ENCODE peak calls at places on chromosome 3, in ten cellular contexts. F is Calu3, X is astrocyte, D is lower lobe of right lung, R is IMR-90, C is BE2C, E is GM06990, I is pancreas, Y is dorsolateral prefrontal cortex, G is HFFc6. T is an unnamed sample.

GRCh38 chr3:123081718-123082369 is 15.0 kb downstream of the PDIA5 start:
- DNase-seq in F (no peak), X (no peak), D (no peak), R (no peak), C (peak), E (no peak), I (no peak), Y (peak), G (no peak), T (no peak)

GRCh38 chr3:177220136-177220974 is 23.1 kb upstream of the TBL1XR1 start:
- DNase-seq in F (no peak), X (peak), D (no peak), R (peak), C (no peak), E (no peak), I (no peak), Y (no peak), G (no peak), T (no peak)

GRCh38 chr3:111803123-111803593 is 55.9 kb upstream of the PHLDB2 start:
- DNase-seq in F (peak), X (peak), D (peak), R (peak), C (no peak), E (no peak), I (no peak), Y (no peak), G (peak), T (no peak)

GRCh38 chr3:128689060-128689459 is 36.9 kb upstream of the RAB7A start:
- DNase-seq in F (no peak), X (no peak), D (no peak), R (no peak), C (no peak), E (no peak), I (no peak), Y (no peak), G (no peak), T (no peak)

GRCh38 chr3:192219926-192220325 is 507.4 kb downstream of the FGF12 start:
- DNase-seq in F (no peak), X (no peak), D (no peak), R (no peak), C (no peak), E (no peak), I (no peak), Y (no peak), G (no peak), T (no peak)

GRCh38 chr3:65436580-65436979 is 602.1 kb downstream of the MAGI1 start:
- DNase-seq in F (peak), X (no peak), D (no peak), R (no peak), C (peak), E (no peak), I (no peak), Y (no peak), G (no peak), T (no peak)

GRCh38 chr3:29144807-29145206 is 136.1 kb upstream of the RBMS3 start:
- DNase-seq in F (no peak), X (peak), D (no peak), R (peak), C (peak), E (no peak), I (no peak), Y (no peak), G (peak), T (no peak)

GRCh38 chr3:66450389-66451022 is 50.3 kb downstream of the LRIG1 start:
- DNase-seq in F (no peak), X (peak), D (no peak), R (peak), C (no peak), E (no peak), I (peak), Y (no peak), G (peak), T (no peak)

GRCh38 chr3:8482960-8483665 is 18.5 kb upstream of the LMCD1 start:
- DNase-seq in F (peak), X (peak), D (peak), R (peak), C (no peak), E (no peak), I (peak), Y (peak), G (peak), T (no peak)

GRCh38 chr3:47283596-47284364 is 1.0 kb downstream of the KLHL18 start:
- DNase-seq in F (peak), X (no peak), D (no peak), R (no peak), C (peak), E (peak), I (peak), Y (no peak), G (no peak), T (no peak)

GRCh38 chr3:48155122-48155521 is 33.1 kb downstream of the CDC25A start:
- DNase-seq in F (peak), X (peak), D (no peak), R (peak), C (no peak), E (no peak), I (no peak), Y (no peak), G (peak), T (no peak)

GRCh38 chr3:102736288-102736960 is 301.6 kb downstream of the ZPLD1 start:
- DNase-seq in F (no peak), X (no peak), D (no peak), R (no peak), C (no peak), E (no peak), I (no peak), Y (no peak), G (no peak), T (no peak)

GRCh38 chr3:81425198-81425868 is 336.1 kb downstream of the GBE1 start:
- DNase-seq in F (no peak), X (peak), D (no peak), R (peak), C (no peak), E (no peak), I (no peak), Y (no peak), G (peak), T (no peak)

GRCh38 chr3:99084825-99085224 is 183.3 kb upstream of the DCBLD2 start:
- DNase-seq in F (no peak), X (peak), D (no peak), R (no peak), C (no peak), E (no peak), I (no peak), Y (no peak), G (peak), T (no peak)

GRCh38 chr3:148992027-148992634 is 791 bp downstream of the GYG1 start:
- DNase-seq in F (peak), X (no peak), D (peak), R (no peak), C (peak), E (peak), I (peak), Y (peak), G (peak), T (peak)

GRCh38 chr3:4601926-4602325 is 108.8 kb downstream of the ITPR1 start:
- DNase-seq in F (no peak), X (no peak), D (no peak), R (no peak), C (no peak), E (no peak), I (no peak), Y (no peak), G (no peak), T (no peak)

GRCh38 chr3:42235532-42235931 is 30.5 kb downstream of the CCK start:
- DNase-seq in F (no peak), X (no peak), D (no peak), R (no peak), C (no peak), E (no peak), I (no peak), Y (no peak), G (no peak), T (no peak)

GRCh38 chr3:98514948-98515347 is 7.8 kb downstream of the CLDND1 start:
- DNase-seq in F (no peak), X (no peak), D (no peak), R (no peak), C (no peak), E (no peak), I (no peak), Y (no peak), G (no peak), T (no peak)

GRCh38 chr3:156381253-156381652 is 173.7 kb downstream of the SSR3 start:
- DNase-seq in F (no peak), X (no peak), D (no peak), R (no peak), C (no peak), E (no peak), I (no peak), Y (no peak), G (no peak), T (no peak)

GRCh38 chr3:36904641-36905040 is 40.2 kb downstream of the TRANK1 start:
- DNase-seq in F (peak), X (no peak), D (no peak), R (peak), C (peak), E (no peak), I (no peak), Y (no peak), G (peak), T (no peak)

GRCh38 chr3:197854596-197855343 is 63.7 kb downstream of the LRCH3 start:
- DNase-seq in F (no peak), X (peak), D (no peak), R (peak), C (no peak), E (no peak), I (no peak), Y (no peak), G (peak), T (no peak)

GRCh38 chr3:13022348-13023250 is 50.6 kb downstream of the IQSEC1 start:
- DNase-seq in F (peak), X (peak), D (peak), R (peak), C (peak), E (peak), I (peak), Y (peak), G (peak), T (peak)

GRCh38 chr3:179651687-179652466 is 963 bp upstream of the USP13 start:
- DNase-seq in F (no peak), X (no peak), D (no peak), R (no peak), C (no peak), E (no peak), I (no peak), Y (no peak), G (no peak), T (no peak)

GRCh38 chr3:72995337-72995736 is 1.3 kb upstream of the PPP4R2 start:
- DNase-seq in F (no peak), X (no peak), D (no peak), R (no peak), C (no peak), E (no peak), I (peak), Y (no peak), G (no peak), T (no peak)

GRCh38 chr3:141865101-141865500 is 11.3 kb upstream of the ATP1B3 start:
- DNase-seq in F (no peak), X (no peak), D (no peak), R (no peak), C (no peak), E (no peak), I (no peak), Y (no peak), G (no peak), T (no peak)

GRCh38 chr3:38519651-38520050 is 23.5 kb downstream of the EXOG start:
- DNase-seq in F (no peak), X (no peak), D (no peak), R (no peak), C (no peak), E (no peak), I (no peak), Y (no peak), G (no peak), T (no peak)
- TF ChIP-seq CTCF in F (no peak), X (no peak), D (no peak), R (no peak), C (no peak), E (no peak), I (no peak), Y (no peak), G (no peak), T (no peak)

GRCh38 chr3:634511-634910 is 437.9 kb downstream of the CHL1 start:
- DNase-seq in F (no peak), X (no peak), D (no peak), R (no peak), C (no peak), E (no peak), I (no peak), Y (no peak), G (no peak), T (no peak)
- TF ChIP-seq CTCF in F (no peak), X (no peak), D (no peak), R (no peak), C (no peak), E (no peak), I (no peak), Y (no peak), G (no peak), T (no peak)

DNA sequence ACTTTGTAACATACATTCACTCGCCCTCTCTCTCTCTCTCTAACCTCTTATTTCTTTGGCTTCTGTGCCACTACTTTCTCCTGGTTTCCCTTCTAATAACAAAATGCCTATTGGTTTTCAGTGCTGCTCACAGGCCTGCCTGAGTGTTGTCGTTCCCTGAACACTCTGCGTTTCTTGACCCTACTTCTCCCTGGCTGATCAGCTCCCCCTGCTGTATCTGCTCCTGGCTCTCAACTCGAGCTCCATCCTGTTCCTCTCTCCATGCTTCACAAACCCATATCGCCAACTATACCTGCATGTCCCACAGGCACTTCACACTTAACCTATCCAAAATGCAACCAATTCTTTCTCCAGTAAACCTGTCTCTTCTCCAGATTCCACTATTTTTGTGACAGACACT is 111.4 kb downstream of the OPA1 start:
- DNase-seq in F (no peak), X (no peak), D (no peak), R (no peak), C (no peak), E (no peak), I (no peak), Y (no peak), G (no peak), T (no peak)
- TF ChIP-seq CTCF in F (no peak), X (no peak), D (no peak), R (no peak), C (peak), E (no peak), I (no peak), Y (no peak), G (no peak), T (no peak)

DNA sequence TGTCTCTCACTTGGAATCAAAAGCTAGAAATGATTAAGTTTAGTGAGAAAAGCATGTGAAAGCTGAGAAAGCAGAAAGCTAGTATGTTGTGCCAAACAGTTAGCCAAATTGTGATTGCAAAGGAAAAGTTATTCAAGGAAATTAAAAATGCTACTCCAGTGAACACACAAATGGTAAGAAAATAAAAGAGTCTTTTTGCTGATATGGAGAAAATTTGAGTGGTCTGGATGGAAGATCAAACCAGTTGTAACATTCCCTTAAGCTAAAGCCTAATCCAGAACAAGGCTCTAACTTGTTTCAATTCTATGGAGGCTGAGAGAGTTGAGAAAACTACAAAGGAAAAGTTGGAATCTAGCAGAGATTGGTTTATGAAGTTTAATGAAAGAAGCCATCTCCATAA is 11.8 kb downstream of the ADGRG7 start:
- DNase-seq in F (no peak), X (no peak), D (no peak), R (no peak), C (no peak), E (no peak), I (no peak), Y (no peak), G (no peak), T (no peak)
- TF ChIP-seq CTCF in F (no peak), X (no peak), D (no peak), R (no peak), C (no peak), E (no peak), I (no peak), Y (no peak), G (no peak), T (no peak)

T was measured in mesothelial cell of epicardium.